ENCODE peak calls at places on chromosome 15, in eight cellular contexts. H, B, V, J, P, G, Q and E are unnamed samples.

GRCh38 chr15:50353251-50353998 is 1.6 kb downstream of the GABPB1 start:
- DNase-seq in B (no peak), V (no peak), P (no peak), H (peak; percentile 90), Q (peak; percentile 30), J (peak; percentile 0), G (no peak), E (no peak)

GRCh38 chr15:52738311-52738710 is 51.8 kb downstream of the ONECUT1 start:
- DNase-seq in Q (no peak), B (no peak), G (no peak), H (peak; percentile 39), P (no peak), V (no peak), J (no peak), E (no peak)

GRCh38 chr15:32918481-32919026 is 200.8 kb downstream of the GREM1 start:
- DNase-seq in P (no peak), G (no peak), B (no peak), H (no peak), Q (no peak), V (no peak), J (no peak), E (no peak)

GRCh38 chr15:88243895-88244787 is 12.4 kb downstream of the NTRK3 start:
- DNase-seq in H (peak; percentile 61), V (no peak), B (no peak), G (no peak), J (peak; percentile 53), Q (no peak), P (no peak), E (no peak)

GRCh38 chr15:32990071-32990470 is 204.4 kb downstream of the FMN1 start:
- DNase-seq in V (no peak), Q (no peak), H (no peak), B (no peak), P (no peak), G (no peak), J (no peak), E (no peak)

GRCh38 chr15:40282870-40283614 is at the start of gene ANKRD63:
- DNase-seq in Q (no peak), G (no peak), H (no peak), P (peak; percentile 23), B (peak; percentile 50), V (no peak), J (peak; percentile 53), E (no peak)

GRCh38 chr15:77419050-77419835 is 661 bp downstream of the PEAK1 start:
- DNase-seq in V (peak; percentile 57), J (peak; percentile 66), H (peak; percentile 48), B (peak; percentile 73), G (peak; percentile 52), P (peak; percentile 51), Q (peak; percentile 60), E (peak; percentile 89)

GRCh38 chr15:66593219-66593780 is 27.5 kb upstream of the LCTL start:
- DNase-seq in H (peak; percentile 57), V (no peak), P (no peak), G (peak; percentile 8), B (no peak), Q (no peak), J (no peak), E (no peak)

GRCh38 chr15:51878446-51879386 is 49.3 kb downstream of the TMOD3 start:
- DNase-seq in G (no peak), Q (no peak), J (no peak), P (no peak), V (no peak), B (no peak), H (peak; percentile 99), E (no peak)

GRCh38 chr15:52789601-52790165 is 453 bp downstream of the ONECUT1 start:
- DNase-seq in B (peak; percentile 39), P (no peak), G (peak; percentile 45), V (no peak), J (peak; percentile 51), Q (no peak), H (peak; percentile 16), E (no peak)

GRCh38 chr15:56537881-56538280 is 72.9 kb upstream of the MNS1 start:
- DNase-seq in J (no peak), P (no peak), B (peak; percentile 48), Q (peak; percentile 26), G (peak; percentile 45), H (no peak), V (no peak), E (peak; percentile 83)

GRCh38 chr15:80403712-80404056 is 498 bp upstream of the ARNT2 start:
- DNase-seq in H (no peak), V (peak; percentile 14), J (peak; percentile 64), P (no peak), G (peak; percentile 51), Q (no peak), B (no peak), E (no peak)

GRCh38 chr15:67242665-67243064 is 11.8 kb downstream of the AAGAB start:
- DNase-seq in G (no peak), V (no peak), P (no peak), H (peak; percentile 19), B (no peak), Q (no peak), J (no peak), E (no peak)

GRCh38 chr15:23372284-23372683 is 17.7 kb downstream of the GOLGA8S start:
- DNase-seq in Q (no peak), G (no peak), H (peak; percentile 11), J (no peak), B (no peak), P (no peak), V (no peak), E (peak; percentile 69)

DNA sequence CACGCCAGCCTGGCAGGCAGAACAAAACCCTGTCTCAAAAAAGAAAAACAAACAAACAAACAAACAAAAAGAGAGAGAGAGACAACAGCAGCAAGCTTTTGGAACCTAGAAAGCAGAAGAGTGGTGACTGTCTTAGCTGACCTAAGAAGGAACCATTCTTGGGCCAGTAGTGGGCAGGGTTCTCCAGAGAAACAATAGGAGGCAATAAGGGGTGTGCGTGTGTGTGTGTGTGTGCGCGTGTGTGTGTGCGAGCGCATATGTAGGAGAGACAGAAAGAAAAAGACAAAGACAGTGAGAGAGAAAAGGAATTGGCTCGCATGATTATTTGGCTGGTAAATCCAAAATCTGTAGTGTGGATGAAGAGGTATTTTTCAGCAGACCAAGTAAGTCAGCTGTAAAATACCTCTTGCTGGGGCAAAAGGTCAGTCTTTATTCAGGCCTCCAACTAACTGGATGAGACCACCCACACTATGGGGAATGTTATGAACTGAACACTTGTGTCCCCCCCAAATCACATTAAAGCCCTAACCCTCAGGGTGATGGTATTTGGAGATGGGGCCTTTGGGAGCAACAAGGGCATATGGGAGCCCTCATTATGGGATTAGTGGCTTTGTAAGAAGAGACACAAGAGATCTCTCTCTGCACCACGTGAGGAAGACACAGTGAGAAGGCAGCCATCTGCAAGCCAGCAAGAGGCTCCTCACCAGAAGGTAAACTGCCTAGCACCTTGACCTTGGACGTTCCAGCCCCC is 15.1 kb upstream of the BLM start:
- DNase-seq in P (no peak), B (no peak), J (no peak), H (peak; percentile 35), V (peak; percentile 23), G (peak; percentile 60), Q (no peak), E (no peak)
- TF ChIP-seq CTCF in P (no peak), B (no peak), J (no peak), H (no peak), V (no peak), G (no peak), Q (no peak), E (no peak)

GRCh38 chr15:24857777-24858176 is 97.0 kb upstream of the SNRPN start:
- DNase-seq in H (no peak), P (no peak), G (no peak), B (no peak), V (no peak), Q (no peak), J (no peak), E (no peak)
- H3K4me3 ChIP-seq in H (no peak overlapping the region), P (peak overlapping the region; percentile 46), G (no peak overlapping the region), B (no peak overlapping the region), V (peak overlapping the region; percentile 40), Q (no peak overlapping the region), J (peak overlapping the region; percentile 83), E (no peak overlapping the region)

GRCh38 chr15:99103279-99103678 is 1.6 kb upstream of the SYNM start:
- DNase-seq in Q (no peak), V (no peak), H (no peak), B (no peak), J (no peak), P (no peak), G (no peak), E (peak; percentile 39)

GRCh38 chr15:99102332-99103235 is 2.3 kb upstream of the SYNM start:
- DNase-seq in G (no peak), H (no peak), B (no peak), J (no peak), Q (no peak), P (no peak), V (no peak), E (no peak)

GRCh38 chr15:99104788-99105515 is at the start of gene SYNM:
- DNase-seq in G (peak; percentile 73), P (peak; percentile 92), H (peak; percentile 75), B (peak; percentile 70), Q (peak; percentile 47), J (peak; percentile 92), V (peak; percentile 85), E (peak; percentile 90)

GRCh38 chr15:99106417-99107220 is 1.7 kb downstream of the SYNM start:
- DNase-seq in H (peak; percentile 40), B (no peak), P (peak; percentile 84), G (peak; percentile 42), V (peak; percentile 55), J (no peak), Q (no peak), E (no peak)

DNA sequence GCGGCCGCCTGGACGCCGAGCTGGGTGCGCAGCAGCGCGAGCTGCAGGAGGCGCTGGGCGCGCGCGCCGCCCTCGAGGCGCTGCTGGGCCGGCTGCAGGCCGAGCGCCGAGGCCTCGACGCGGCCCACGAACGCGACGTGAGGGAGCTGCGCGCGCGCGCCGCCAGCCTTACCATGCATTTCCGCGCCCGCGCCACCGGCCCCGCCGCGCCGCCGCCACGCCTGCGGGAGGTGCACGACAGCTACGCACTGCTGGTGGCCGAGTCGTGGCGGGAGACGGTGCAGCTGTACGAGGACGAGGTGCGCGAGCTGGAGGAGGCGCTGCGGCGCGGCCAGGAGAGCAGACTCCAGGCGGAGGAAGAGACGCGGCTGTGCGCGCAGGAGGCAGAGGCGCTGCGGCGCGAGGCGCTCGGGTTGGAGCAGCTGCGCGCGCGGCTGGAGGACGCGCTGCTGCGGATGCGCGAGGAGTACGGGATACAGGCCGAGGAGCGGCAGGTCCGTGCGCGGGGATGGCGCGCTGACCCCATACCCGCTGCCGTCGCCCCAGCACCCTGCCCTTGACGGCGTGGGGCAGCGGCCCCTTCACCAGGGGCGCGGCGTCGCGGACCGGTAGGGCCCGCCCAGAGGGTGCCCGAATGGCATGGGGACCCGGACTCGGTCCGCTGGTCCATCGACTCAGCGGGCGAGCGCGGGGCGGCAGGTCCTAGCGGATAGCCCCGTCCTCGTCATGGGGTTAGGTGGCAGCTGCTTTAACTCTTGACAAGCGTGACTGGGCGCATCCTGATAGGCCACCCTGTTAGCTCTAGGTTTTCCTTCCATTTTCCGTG is 849 bp downstream of the SYNM start:
- DNase-seq in G (peak; percentile 56), V (peak; percentile 69), P (peak; percentile 59), H (peak; percentile 63), J (peak; percentile 72), B (peak; percentile 62), Q (peak; percentile 49), E (no peak)
- TF ChIP-seq CTCF in G (no peak), V (no peak), P (no peak), H (no peak), J (peak; percentile 19), B (no peak), Q (no peak), E (no peak)

DNA sequence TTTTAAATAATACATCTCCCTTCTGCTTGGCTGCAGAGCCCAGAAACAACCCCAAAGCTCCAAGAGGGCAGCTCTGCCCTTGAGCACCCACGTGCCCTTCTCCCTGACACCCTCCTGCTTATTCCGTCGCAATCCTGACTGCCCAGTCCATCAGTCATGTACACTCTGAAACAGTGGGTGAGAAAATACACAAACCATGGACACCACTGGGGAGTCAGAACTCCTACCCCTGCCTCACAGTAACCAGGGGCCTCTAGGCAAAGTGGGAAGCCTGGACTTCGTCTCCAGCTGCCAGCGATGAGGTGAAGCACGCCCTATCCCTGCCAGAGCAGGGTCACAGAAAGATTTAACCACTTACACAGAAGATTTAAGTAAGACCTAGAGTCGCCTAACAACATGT is 40.1 kb downstream of the HERC2 start:
- DNase-seq in V (no peak), Q (no peak), B (no peak), P (no peak), G (no peak), H (no peak), J (peak; percentile 70), E (no peak)
- H3K4me3 ChIP-seq in V (no peak overlapping the region), Q (no peak overlapping the region), B (no peak overlapping the region), P (no peak overlapping the region), G (no peak overlapping the region), H (no peak overlapping the region), J (no peak overlapping the region), E (no peak overlapping the region)